ENCODE peak calls at places on chromosome 4, in four cellular contexts. Y is H1, G is astrocyte, J is HCT116. P is an unnamed sample.

GRCh38 chr4:143559757-143560147 is 46.2 kb downstream of the SMARCA5 start:
- DNase-seq in G (no peak), J (no peak), Y (no peak), P (peak; percentile 71)

GRCh38 chr4:62881901-62882300 is 1527.3 kb downstream of the TECRL start:
- DNase-seq in J (no peak), G (peak; percentile 54), Y (no peak), P (no peak)

GRCh38 chr4:151669990-151670389 is 90.8 kb downstream of the GATB start:
- DNase-seq in Y (no peak), G (no peak), J (no peak), P (no peak)

GRCh38 chr4:126071346-126072333 is 756.9 kb downstream of the FAT4 start:
- DNase-seq in Y (no peak), G (peak; percentile 88), J (no peak), P (no peak)

GRCh38 chr4:17347445-17347844 is 164.4 kb downstream of the QDPR start:
- DNase-seq in G (no peak), Y (peak; percentile 55), J (peak; percentile 16), P (peak; percentile 78)

GRCh38 chr4:2101346-2102044 is 42.4 kb downstream of the NAT8L start:
- DNase-seq in Y (no peak), J (no peak), G (peak; percentile 4), P (no peak)

GRCh38 chr4:158710814-158711213 is 12.4 kb downstream of the PPID start:
- DNase-seq in J (no peak), G (peak; percentile 4), Y (no peak), P (no peak)

GRCh38 chr4:4302001-4302400 is 11.9 kb downstream of the ZBTB49 start:
- DNase-seq in G (no peak), Y (no peak), J (no peak), P (no peak)

GRCh38 chr4:25089058-25089763 is 58.5 kb upstream of the LGI2 start:
- DNase-seq in G (no peak), Y (no peak), J (no peak), P (no peak)

GRCh38 chr4:98780111-98780549 is 121.7 kb upstream of the TSPAN5 start:
- DNase-seq in J (no peak), Y (no peak), G (peak; percentile 78), P (no peak)

GRCh38 chr4:185296665-185297460 is 87.5 kb downstream of the SNX25 start:
- DNase-seq in J (no peak), G (no peak), Y (no peak), P (no peak)

GRCh38 chr4:23039813-23040212 is 347.1 kb downstream of the GBA3 start:
- DNase-seq in J (no peak), G (peak; percentile 40), Y (no peak), P (no peak)

GRCh38 chr4:6622744-6623143 is 17.7 kb upstream of the MRFAP1 start:
- DNase-seq in Y (no peak), G (no peak), J (no peak), P (no peak)

GRCh38 chr4:175935016-175935661 is 123.1 kb upstream of the GPM6A start:
- DNase-seq in J (peak; percentile 72), Y (no peak), G (no peak), P (no peak)

GRCh38 chr4:79563218-79563617 is 155.2 kb upstream of the GK2 start:
- DNase-seq in Y (no peak), J (no peak), G (peak; percentile 6), P (no peak)

DNA sequence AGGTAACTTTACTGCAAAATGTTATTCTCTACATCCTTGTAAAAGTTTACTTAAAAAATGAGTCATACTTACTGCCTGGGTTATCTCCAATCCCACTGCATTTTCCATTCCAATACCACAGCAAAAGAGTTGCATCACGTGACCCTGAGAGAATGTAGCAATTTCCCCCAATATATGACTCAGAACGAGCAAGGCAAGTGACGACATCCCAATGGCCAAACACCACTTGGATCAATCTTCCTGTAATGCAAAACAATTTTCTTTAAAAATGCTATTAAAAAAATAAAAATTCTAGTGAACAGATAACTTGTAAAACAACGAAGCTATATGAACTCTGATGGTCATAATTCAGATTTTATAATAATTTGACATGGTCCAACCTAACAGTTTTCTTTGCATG is 224.3 kb downstream of the DCLK2 start:
- DNase-seq in J (peak; percentile 53), G (peak; percentile 97), Y (no peak), P (no peak)
- H2AFZ ChIP-seq in J (no peak overlapping the region), G (no peak overlapping the region), Y (no peak overlapping the region), P (no peak overlapping the region)

GRCh38 chr4:181225616-181226261 is 1017.5 kb upstream of the TENM3 start:
- DNase-seq in G (no peak), Y (no peak), J (no peak), P (no peak)

GRCh38 chr4:181224826-181225225 is 1018.4 kb upstream of the TENM3 start:
- DNase-seq in Y (no peak), G (peak; percentile 58), J (no peak), P (no peak)

DNA sequence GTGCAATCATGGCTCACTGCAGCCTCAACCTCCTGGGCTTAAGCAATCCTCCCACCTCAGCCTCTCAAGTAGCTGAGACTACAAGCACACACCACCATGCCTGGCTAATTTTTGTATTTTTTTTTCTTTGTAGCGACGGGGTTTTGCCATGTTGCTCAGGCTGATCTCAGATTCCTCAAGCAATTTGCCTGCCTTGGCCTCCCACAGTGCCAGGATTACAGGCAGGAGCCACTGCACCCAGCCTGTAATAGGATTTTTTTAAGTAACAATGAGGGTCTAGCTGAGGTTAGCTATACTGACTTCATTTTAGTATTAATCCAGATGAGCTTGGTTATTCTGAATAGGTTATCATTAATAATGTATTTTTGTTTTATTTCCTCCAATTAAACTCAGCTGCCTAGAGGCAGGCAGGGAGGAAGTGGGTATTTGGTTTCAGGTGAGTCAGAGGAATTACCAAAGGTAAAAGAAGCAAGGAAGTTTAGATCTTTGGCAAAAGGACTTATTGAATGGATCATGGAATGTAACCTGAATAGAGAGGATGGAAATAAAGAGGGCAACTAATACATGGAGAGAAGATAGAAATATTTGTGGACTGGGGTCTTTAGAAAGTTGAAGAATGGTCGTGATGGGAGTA is 1023.3 kb upstream of the TENM3 start:
- DNase-seq in Y (no peak), J (no peak), G (no peak), P (no peak)
- H3K4me3 ChIP-seq in Y (no peak overlapping the region), J (no peak overlapping the region), G (no peak overlapping the region), P (no peak overlapping the region)

DNA sequence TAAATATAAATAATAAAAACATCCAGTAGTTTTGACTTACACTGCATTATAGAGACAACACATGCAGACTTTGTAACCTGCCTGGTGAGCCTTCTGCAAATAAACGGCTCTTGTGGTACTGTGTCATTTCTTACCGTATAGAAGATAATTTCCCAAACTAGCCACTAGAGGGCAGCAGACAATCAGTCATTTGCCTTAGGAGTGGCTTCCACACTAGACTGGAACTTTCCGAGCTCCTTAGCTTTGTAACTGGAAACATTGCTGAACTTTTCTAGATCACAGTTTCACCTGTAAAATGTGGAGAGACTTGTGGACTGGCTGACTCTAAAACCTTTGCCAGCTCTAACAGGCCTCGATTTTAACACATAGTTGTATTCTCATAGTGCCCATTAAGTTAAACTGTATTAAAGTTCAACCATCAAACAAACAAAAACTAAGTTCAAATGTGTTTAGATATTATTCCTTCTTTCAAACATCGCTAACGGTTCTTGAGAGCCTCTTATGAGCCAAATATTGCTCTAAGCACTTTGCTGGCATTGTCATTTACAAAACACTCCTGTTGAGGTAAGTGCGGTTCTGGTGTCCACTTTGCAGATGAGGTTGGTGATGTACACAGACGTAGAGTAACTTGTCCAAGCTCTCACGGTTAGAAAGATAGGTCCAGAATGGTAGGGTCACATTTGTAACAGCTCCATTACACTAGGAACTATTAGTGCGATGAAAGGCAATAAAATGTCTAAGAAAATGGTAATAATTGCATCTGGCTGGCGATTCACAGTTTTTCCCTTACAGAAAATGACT is 345.5 kb downstream of the ANK2 start:
- DNase-seq in Y (no peak), J (peak; percentile 82), G (peak; percentile 60), P (peak; percentile 93)
- H2AFZ ChIP-seq in Y (no peak overlapping the region), J (peak overlapping the region; percentile 98), G (no peak overlapping the region), P (no peak overlapping the region)

GRCh38 chr4:182494103-182494502 is 250.9 kb downstream of the TENM3 start:
- DNase-seq in J (no peak), G (no peak), Y (no peak), P (no peak)

GRCh38 chr4:182493377-182493776 is 250.2 kb downstream of the TENM3 start:
- DNase-seq in Y (no peak), G (no peak), J (no peak), P (no peak)

GRCh38 chr4:182495111-182495510 is 251.9 kb downstream of the TENM3 start:
- DNase-seq in Y (no peak), G (no peak), J (no peak), P (no peak)

GRCh38 chr4:182495986-182496385 is 252.8 kb downstream of the TENM3 start:
- DNase-seq in G (no peak), Y (no peak), J (no peak), P (no peak)

GRCh38 chr4:182496392-182496791 is 253.2 kb downstream of the TENM3 start:
- DNase-seq in J (no peak), G (no peak), Y (no peak), P (no peak)
- H3K4me3 ChIP-seq in J (no peak overlapping the region), G (no peak overlapping the region), Y (no peak overlapping the region), P (no peak overlapping the region)

GRCh38 chr4:59374416-59374815 is 1825.7 kb upstream of the ADGRL3 start:
- DNase-seq in Y (no peak), J (no peak), G (no peak), P (no peak)
- H2AFZ ChIP-seq in Y (no peak overlapping the region), J (no peak overlapping the region), G (no peak overlapping the region), P (no peak overlapping the region)

DNA sequence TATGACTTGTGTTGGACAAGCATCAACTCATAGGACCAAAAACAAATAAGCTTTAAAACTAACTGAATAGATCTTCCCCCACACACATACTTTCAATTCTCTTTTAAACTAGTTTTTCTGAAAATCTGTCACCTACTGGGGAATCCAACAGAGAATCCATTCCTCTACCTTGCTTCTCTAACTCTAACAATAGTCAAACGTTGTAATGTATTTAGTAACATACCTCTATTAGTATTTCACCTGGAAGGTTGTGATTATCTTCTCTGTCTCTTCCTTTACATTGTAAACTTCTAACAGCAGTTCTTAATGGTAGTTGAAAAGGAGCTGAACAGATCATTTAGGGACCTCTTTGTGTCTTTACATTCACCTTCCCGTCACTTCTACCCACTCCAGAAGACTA is 337.1 kb upstream of the FAM241A start:
- DNase-seq in Y (no peak), G (no peak), J (no peak), P (no peak)
- H3K4me3 ChIP-seq in Y (no peak overlapping the region), G (no peak overlapping the region), J (no peak overlapping the region), P (no peak overlapping the region)

GRCh38 chr4:129604632-129605031 is 508.7 kb downstream of the C4orf33 start:
- DNase-seq in J (no peak), Y (no peak), G (no peak), P (no peak)
- H2AFZ ChIP-seq in J (no peak overlapping the region), Y (no peak overlapping the region), G (no peak overlapping the region), P (no peak overlapping the region)

GRCh38 chr4:169859366-169860216 is 101.8 kb upstream of the HPF1 start:
- DNase-seq in Y (no peak), G (no peak), J (no peak), P (no peak)
- H3K4me3 ChIP-seq in Y (no peak overlapping the region), G (no peak overlapping the region), J (no peak overlapping the region), P (no peak overlapping the region)

GRCh38 chr4:124433044-124433443 is 279.5 kb downstream of the ANKRD50 start:
- DNase-seq in G (no peak), Y (no peak), J (no peak), P (no peak)

GRCh38 chr4:124432500-124432899 is 280.0 kb downstream of the ANKRD50 start:
- DNase-seq in Y (no peak), G (peak; percentile 72), J (no peak), P (no peak)

GRCh38 chr4:124435276-124435675 is 277.3 kb downstream of the ANKRD50 start:
- DNase-seq in J (no peak), Y (no peak), G (no peak), P (no peak)

GRCh38 chr4:124433500-124433899 is 279.0 kb downstream of the ANKRD50 start:
- DNase-seq in G (peak; percentile 16), J (no peak), Y (no peak), P (no peak)

GRCh38 chr4:124437853-124438495 is 274.6 kb downstream of the ANKRD50 start:
- DNase-seq in Y (no peak), G (no peak), J (no peak), P (no peak)
- H2AFZ ChIP-seq in Y (peak overlapping the region; percentile 24), G (no peak overlapping the region), J (no peak overlapping the region), P (no peak overlapping the region)